ENCODE peak calls at places on chromosomes 4 and X, in eight cellular contexts. W is neural crest cell; U is sigmoid colon; E is foreskin keratinocyte; L is RWPE1; Z is activated CD8-positive, alpha-beta T cell treated with anti-CD3 and anti-CD28 coated beads, Interleukin-2, amount 10 ng/mL, durations not matched to agents 7 days and 5 days; K is activated naive CD4-positive, alpha-beta T cell; S is stimulated activated CD8-positive, alpha-beta memory T cell treated with anti-CD3 and anti-CD28 coated beads, Interleukin-7, amount 100 ng/mL, for 1 hour. A is an unnamed sample.
A peak's percentile ranks its signal among the peaks of the same experiment; 100 is the strongest.

GRCh38 chr4:93416337-93417102 is 412.0 kb upstream of the ATOH1 start:
- DNase-seq in Z (no peak), L (no peak), U (no peak), W (no peak), E (no peak), S (no peak), K (no peak), A (no peak)

GRCh38 chr4:67087897-67088296 is 457.4 kb downstream of the CENPC start:
- DNase-seq in Z (peak; percentile 61), L (peak; percentile 5), E (no peak), K (no peak), S (no peak), W (peak; percentile 16), U (no peak), A (peak; percentile 14)

GRCh38 chrX:110146521-110146920 is 143.6 kb downstream of the TMEM164 start:
- DNase-seq in K (no peak), W (peak; percentile 47), E (no peak), L (peak; percentile 41), S (no peak), U (no peak), Z (peak; percentile 48), A (no peak)

GRCh38 chr4:94976371-94977011 is 218.7 kb downstream of the BMPR1B start:
- DNase-seq in Z (no peak), L (peak; percentile 27), W (no peak), S (no peak), K (no peak), U (no peak), E (peak; percentile 11), A (no peak)

GRCh38 chr4:101994247-101994775 is 203.8 kb downstream of the BANK1 start:
- DNase-seq in U (no peak), L (no peak), K (no peak), E (no peak), Z (no peak), S (no peak), W (no peak), A (no peak)

GRCh38 chr4:124203613-124204284 is 508.8 kb downstream of the ANKRD50 start:
- DNase-seq in K (no peak), S (no peak), E (no peak), U (no peak), L (no peak), Z (no peak), W (no peak), A (no peak)

GRCh38 chrX:71095971-71096701 is 485 bp downstream of the FOXO4 start:
- DNase-seq in Z (no peak), S (no peak), W (no peak), K (no peak), U (no peak), L (peak; percentile 56), E (no peak), A (no peak)

GRCh38 chr4:174218127-174218790 is 65.2 kb downstream of the FBXO8 start:
- DNase-seq in E (no peak), L (no peak), U (no peak), S (no peak), W (no peak), Z (no peak), K (no peak), A (no peak)

GRCh38 chr4:125265846-125266245 is 48.9 kb upstream of the FAT4 start:
- DNase-seq in K (no peak), W (no peak), E (no peak), Z (no peak), S (no peak), L (no peak), U (no peak), A (no peak)

GRCh38 chr4:151430737-151431457 is 21.9 kb downstream of the FHIP1A start:
- DNase-seq in K (no peak), U (no peak), Z (no peak), W (no peak), E (peak; percentile 30), L (no peak), S (no peak), A (no peak)

GRCh38 chrX:33735182-33735581 is 396.9 kb downstream of the FAM47A start:
- DNase-seq in S (no peak), K (no peak), U (no peak), L (no peak), E (no peak), Z (no peak), W (no peak), A (no peak)

GRCh38 chrX:13716905-13717304 is 17.5 kb downstream of the TRAPPC2 start:
- DNase-seq in E (no peak), W (no peak), L (no peak), K (no peak), S (no peak), U (no peak), Z (peak; percentile 37), A (no peak)

GRCh38 chrX:41382699-41383645 is 49.0 kb downstream of the DDX3X start:
- DNase-seq in Z (peak; percentile 28), E (no peak), W (no peak), L (no peak), S (no peak), U (no peak), K (no peak), A (peak; percentile 13)

GRCh38 chrX:42106556-42106955 is 183.2 kb upstream of the CASK start:
- DNase-seq in Z (no peak), L (no peak), S (no peak), U (no peak), E (no peak), W (no peak), K (no peak), A (no peak)

GRCh38 chr4:54098375-54098774 is 1.6 kb upstream of the GSX2 start:
- DNase-seq in Z (no peak), U (no peak), W (no peak), S (no peak), K (no peak), E (no peak), L (no peak), A (no peak)

GRCh38 chr4:118872181-118872580 is 16.5 kb upstream of the SYNPO2 start:
- DNase-seq in E (no peak), K (no peak), U (no peak), L (no peak), S (no peak), W (no peak), Z (no peak), A (no peak)

GRCh38 chr4:12507868-12508481 is 976.2 kb downstream of the RAB28 start:
- DNase-seq in U (no peak), E (no peak), W (no peak), L (no peak), K (no peak), Z (no peak), S (no peak), A (no peak)

GRCh38 chrX:153608821-153609220 is 9.9 kb upstream of the CCNQ start:
- DNase-seq in W (no peak), K (no peak), L (no peak), S (no peak), U (no peak), E (no peak), Z (no peak), A (no peak)

GRCh38 chrX:101708180-101708579 is 48.5 kb upstream of the ARMCX2 start:
- DNase-seq in Z (no peak), S (no peak), K (no peak), U (no peak), W (no peak), L (no peak), E (no peak), A (no peak)

GRCh38 chr4:174669278-174669677 is 147.0 kb upstream of the HPGD start:
- DNase-seq in E (peak; percentile 89), W (no peak), K (no peak), Z (no peak), S (no peak), U (no peak), L (peak; percentile 79), A (no peak)

GRCh38 chr4:153651961-153652784 is 31.9 kb upstream of the TLR2 start:
- DNase-seq in K (no peak), U (no peak), Z (no peak), E (peak; percentile 65), L (peak; percentile 22), W (no peak), S (no peak), A (no peak)

GRCh38 chr4:7929530-7929951 is 10.1 kb downstream of the AFAP1 start:
- DNase-seq in Z (no peak), S (no peak), E (peak; percentile 65), W (no peak), L (peak; percentile 81), U (peak; percentile 66), K (no peak), A (no peak)

GRCh38 chr4:41294445-41295062 is 37.8 kb downstream of the UCHL1 start:
- DNase-seq in L (no peak), Z (no peak), S (no peak), U (no peak), W (peak; percentile 4), K (no peak), E (no peak), A (no peak)

GRCh38 chrX:39969826-39970569 is 127.8 kb downstream of the BCOR start:
- DNase-seq in E (no peak), S (no peak), W (no peak), L (no peak), Z (no peak), K (no peak), U (no peak), A (no peak)

GRCh38 chrX:143663755-143664154 is 27.9 kb upstream of the SLITRK4 start:
- DNase-seq in E (no peak), U (no peak), S (no peak), W (no peak), Z (no peak), K (no peak), L (no peak), A (no peak)

GRCh38 chr4:185863946-185864345 is 52.0 kb upstream of the SORBS2 start:
- DNase-seq in E (no peak), W (no peak), Z (no peak), U (no peak), L (no peak), S (no peak), K (no peak), A (no peak)

GRCh38 chrX:102950908-102951866 is 14.1 kb downstream of the RAB40AL start:
- DNase-seq in L (peak; percentile 16), S (peak; percentile 25), U (no peak), E (no peak), W (peak; percentile 62), Z (peak; percentile 59), K (peak; percentile 20), A (peak; percentile 18)

GRCh38 chrX:150731795-150732194 is 38.6 kb downstream of the MTMR1 start:
- DNase-seq in Z (no peak), S (no peak), K (no peak), E (no peak), L (peak; percentile 30), W (no peak), U (no peak), A (no peak)

GRCh38 chr4:13887010-13887409 is 259.5 kb upstream of the BOD1L1 start:
- DNase-seq in S (no peak), E (no peak), W (no peak), Z (no peak), U (no peak), K (no peak), L (no peak), A (no peak)

GRCh38 chr4:4985844-4986243 is 33.4 kb downstream of the CYTL1 start:
- DNase-seq in E (no peak), K (no peak), U (no peak), W (no peak), L (no peak), S (no peak), Z (no peak), A (no peak)

GRCh38 chr4:58275856-58276255 is 1165.7 kb upstream of the IGFBP7 start:
- DNase-seq in S (no peak), L (no peak), E (no peak), U (no peak), W (no peak), Z (no peak), K (no peak), A (no peak)

GRCh38 chr4:108644237-108644636 is 6.2 kb upstream of the OSTC start:
- DNase-seq in K (no peak), U (no peak), S (no peak), L (no peak), W (no peak), Z (no peak), E (no peak), A (no peak)

GRCh38 chrX:153933751-153934472 is 925 bp downstream of the NAA10 start:
- DNase-seq in U (no peak), S (no peak), L (no peak), E (no peak), K (no peak), Z (no peak), W (no peak), A (no peak)

GRCh38 chrX:24415921-24416320 is 49.2 kb upstream of the PDK3 start:
- DNase-seq in S (no peak), U (no peak), Z (no peak), K (no peak), L (no peak), E (no peak), W (no peak), A (no peak)